ENCODE peak calls at places on chromosomes 13 and 19, in five cellular contexts. F is WTC11, O is GM12878, V is HCT116, J is A549. W is an unnamed sample.

GRCh38 chr13:45219123-45219891 is 18.5 kb upstream of the KCTD4 start:
- DNase-seq in F (no peak), O (no peak), V (no peak), J (peak; percentile 9), W (no peak)

GRCh38 chr13:105445793-105446192 is 1089.7 kb downstream of the EFNB2 start:
- DNase-seq in F (no peak), O (no peak), V (no peak), J (no peak), W (no peak)

GRCh38 chr19:51887522-51888498 is at the start of gene ZNF577:
- DNase-seq in F (peak; percentile 79), O (no peak), V (no peak), J (no peak), W (peak; percentile 93)

GRCh38 chr13:23915308-23915707 is 18.0 kb upstream of the C1QTNF9B start:
- DNase-seq in F (no peak), O (no peak), V (peak; percentile 24), J (no peak), W (no peak)

GRCh38 chr13:109389456-109389855 is 396.9 kb downstream of the IRS2 start:
- DNase-seq in F (no peak), O (no peak), V (no peak), J (no peak), W (no peak)

GRCh38 chr19:15101479-15102082 is 5.6 kb upstream of the SYDE1 start:
- DNase-seq in F (peak; percentile 84), O (no peak), V (peak; percentile 38), J (peak; percentile 48), W (peak; percentile 66)

GRCh38 chr13:67438465-67438864 is 208.3 kb upstream of the PCDH9 start:
- DNase-seq in F (no peak), O (no peak), V (no peak), J (peak; percentile 4), W (peak; percentile 9)

GRCh38 chr19:16702123-16702522 is 17.5 kb upstream of the NWD1 start:
- DNase-seq in F (no peak), O (no peak), V (no peak), J (no peak), W (peak; percentile 40)

GRCh38 chr19:39411832-39412099 is 703 bp upstream of the PLEKHG2 start:
- DNase-seq in F (peak; percentile 90), O (peak; percentile 89), V (peak; percentile 84), J (peak; percentile 97), W (peak; percentile 87)

GRCh38 chr19:28885965-28886364 is 327.0 kb downstream of the UQCRFS1 start:
- DNase-seq in F (no peak), O (no peak), V (no peak), J (no peak), W (no peak)

GRCh38 chr19:35925501-35925900 is 10.7 kb upstream of the LRFN3 start:
- DNase-seq in F (no peak), O (no peak), V (no peak), J (no peak), W (no peak)

GRCh38 chr13:106701810-106702341 is 133.9 kb upstream of the ARGLU1 start:
- DNase-seq in F (no peak), O (no peak), V (no peak), J (no peak), W (no peak)

GRCh38 chr19:40219721-40220276 is 1.6 kb upstream of the TTC9B start:
- DNase-seq in F (no peak), O (no peak), V (peak; percentile 76), J (peak; percentile 85), W (no peak)

GRCh38 chr13:52845766-52846566 is 2.5 kb downstream of the PCDH8 start:
- DNase-seq in F (peak; percentile 84), O (no peak), V (no peak), J (no peak), W (peak; percentile 20)

GRCh38 chr13:75554981-75555380 is 5.4 kb downstream of the UCHL3 start:
- DNase-seq in F (no peak), O (no peak), V (no peak), J (no peak), W (no peak)
- TF ChIP-seq MAX in F (no peak), O (no peak), V (no peak), J (no peak), W (no peak)

DNA sequence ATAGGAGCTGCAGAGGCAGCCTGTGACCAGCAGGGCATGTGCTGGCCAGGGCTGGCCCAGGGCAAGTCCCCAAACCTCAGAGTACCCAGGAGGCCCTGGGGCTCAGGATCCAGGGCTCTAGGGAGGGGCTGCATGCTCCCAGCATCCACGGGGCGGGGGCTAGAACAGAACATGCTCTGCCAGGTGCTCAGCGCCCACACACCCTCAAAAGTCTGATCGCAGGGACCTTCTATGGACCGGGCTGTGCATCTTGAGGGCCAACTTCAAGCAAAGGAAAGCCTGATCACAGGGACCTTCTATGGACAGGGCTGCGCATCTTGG is 33.5 kb downstream of the ELL start:
- DNase-seq in F (no peak), O (no peak), V (no peak), J (peak; percentile 35), W (no peak)
- TF ChIP-seq MAX in F (no peak), O (no peak), V (no peak), J (no peak), W (no peak)

DNA sequence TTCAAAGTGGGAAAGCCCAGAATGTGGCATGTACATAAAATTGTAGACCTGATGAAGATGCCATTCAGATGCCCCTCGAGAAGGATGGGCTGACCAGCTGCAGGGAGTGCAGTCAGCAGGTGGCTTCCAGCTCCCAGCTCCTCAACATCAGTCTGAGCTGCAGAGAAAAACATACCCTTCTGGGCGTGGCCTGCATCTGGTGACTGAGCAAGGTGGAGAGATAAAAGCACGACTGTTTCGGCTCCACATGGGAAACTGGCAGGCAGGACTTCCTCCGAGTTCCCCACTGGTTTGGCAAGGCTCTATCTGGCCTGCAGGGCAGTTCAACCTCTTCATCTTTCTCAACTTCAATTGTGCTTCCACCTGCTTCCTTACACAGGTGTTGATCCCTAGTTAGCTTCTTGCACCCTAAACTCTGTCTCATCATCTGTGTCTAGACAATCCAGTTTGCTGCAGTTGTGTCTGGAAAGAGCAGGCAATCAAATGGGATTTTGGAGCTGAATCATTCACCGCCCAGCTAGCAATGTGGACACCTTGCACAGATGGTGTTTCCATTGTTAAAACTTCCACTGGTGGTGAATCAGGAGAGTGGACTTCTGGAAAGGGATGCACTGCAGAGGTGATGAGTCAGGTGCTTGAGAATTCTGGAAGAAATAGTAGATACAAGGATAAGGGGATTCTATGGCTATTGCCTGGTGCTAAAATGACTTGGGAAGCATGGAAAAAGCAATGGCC is 56.8 kb downstream of the POLR1D start:
- DNase-seq in F (peak; percentile 16), O (no peak), V (no peak), J (no peak), W (no peak)
- TF ChIP-seq MAX in F (no peak), O (no peak), V (no peak), J (no peak), W (no peak)

GRCh38 chr13:93244918-93245280 is 18.3 kb downstream of the GPC6 start:
- DNase-seq in F (no peak), O (no peak), V (no peak), J (no peak), W (no peak)

GRCh38 chr13:93248627-93249047 is 22.0 kb downstream of the GPC6 start:
- DNase-seq in F (peak; percentile 61), O (no peak), V (no peak), J (peak; percentile 48), W (no peak)

GRCh38 chr13:93249918-93250306 is 23.3 kb downstream of the GPC6 start:
- DNase-seq in F (no peak), O (no peak), V (no peak), J (no peak), W (no peak)

GRCh38 chr13:93246069-93246468 is 19.5 kb downstream of the GPC6 start:
- DNase-seq in F (no peak), O (no peak), V (no peak), J (no peak), W (no peak)

GRCh38 chr13:93249259-93249917 is 22.8 kb downstream of the GPC6 start:
- DNase-seq in F (no peak), O (no peak), V (no peak), J (peak; percentile 58), W (no peak)
- TF ChIP-seq MAX in F (no peak), O (no peak), V (no peak), J (no peak), W (no peak)

DNA sequence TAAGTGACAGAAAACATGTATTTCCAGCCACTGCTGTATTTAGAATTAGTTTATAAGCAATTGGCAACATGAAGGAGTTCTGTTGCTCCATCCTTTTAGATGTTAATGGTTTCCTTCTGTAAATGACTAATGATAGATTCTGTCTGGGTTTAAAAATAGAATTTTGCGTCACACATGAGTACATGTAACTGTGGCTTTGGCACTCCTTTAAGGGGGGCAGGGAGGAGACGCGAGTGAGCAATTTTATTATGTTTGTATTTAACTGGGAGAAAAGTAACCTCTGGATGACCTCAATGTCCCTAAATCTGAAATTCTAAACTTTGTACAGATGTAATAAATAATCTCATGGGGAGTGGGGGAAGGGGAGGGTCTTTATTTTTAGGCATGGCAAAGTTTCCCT is 237.6 kb downstream of the RGCC start:
- DNase-seq in F (no peak), O (peak; percentile 7), V (peak; percentile 50), J (peak; percentile 88), W (peak; percentile 74)
- TF ChIP-seq MAX in F (no peak), O (no peak), V (no peak), J (no peak), W (no peak)

DNA sequence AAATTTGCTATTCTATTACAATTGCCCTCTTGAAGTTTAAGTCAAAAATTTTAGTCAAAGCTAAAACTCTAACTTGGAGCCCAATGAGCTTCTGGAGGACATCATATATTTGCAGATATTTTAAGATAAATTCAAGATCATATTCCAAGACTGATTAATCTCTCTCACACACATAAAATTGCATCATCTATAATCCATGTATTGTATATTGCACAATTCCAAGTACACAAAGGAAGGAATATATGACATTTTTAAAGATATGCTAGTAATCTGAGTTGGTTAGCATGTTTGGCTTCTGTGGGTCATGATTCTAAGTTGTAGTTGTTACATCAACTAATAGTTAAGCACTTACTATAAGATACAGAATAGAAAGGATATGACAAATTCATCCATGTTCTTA is 53.3 kb downstream of the KCNRG start:
- DNase-seq in F (no peak), O (no peak), V (no peak), J (no peak), W (no peak)
- TF ChIP-seq MAX in F (no peak), O (no peak), V (no peak), J (no peak), W (no peak)

DNA sequence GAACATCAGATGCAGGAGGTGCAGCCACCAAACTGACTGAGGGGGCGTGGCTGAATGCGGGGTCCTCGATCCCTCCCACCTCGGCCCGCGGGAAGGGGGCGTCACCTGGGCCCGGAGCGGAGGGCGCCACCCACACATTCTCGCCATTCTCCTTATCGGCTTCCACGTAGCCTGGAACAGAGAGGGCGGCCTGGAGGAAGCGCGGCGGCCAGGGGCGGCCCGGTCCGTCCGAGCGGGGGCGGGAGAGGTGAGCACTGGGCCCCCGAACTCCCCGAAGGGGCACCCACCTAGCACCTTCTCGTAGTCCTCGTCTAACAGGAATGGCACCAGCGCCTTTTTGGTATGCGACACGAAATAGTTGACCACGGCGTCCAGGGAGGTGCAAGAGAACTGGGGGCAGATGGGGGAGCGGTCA is 11.8 kb downstream of the STAP2 start:
- DNase-seq in F (peak; percentile 85), O (no peak), V (no peak), J (no peak), W (peak; percentile 25)
- TF ChIP-seq MAX in F (no peak), O (no peak), V (no peak), J (no peak), W (no peak)